ENCODE peak calls at places on chromosomes 6 and 20, in six cellular contexts. W is A549, D is right lobe of liver, R is AG04449, Z is AG10803, U is foreskin fibroblast. N is an unnamed sample.

GRCh38 chr20:61835301-61835700 is 230.4 kb downstream of the TAF4 start:
- DNase-seq in W (no peak), D (no peak), R (no peak), Z (peak; percentile 41), U (no peak), N (no peak)

GRCh38 chr20:40868568-40869223 is 159.9 kb upstream of the TOP1 start:
- DNase-seq in W (no peak), D (no peak), R (no peak), Z (peak; percentile 71), U (peak; percentile 88), N (peak; percentile 67)

GRCh38 chr6:722077-722524 is 29.2 kb upstream of the EXOC2 start:
- DNase-seq in W (peak; percentile 79), D (peak; percentile 68), R (peak; percentile 29), Z (peak; percentile 75), U (peak; percentile 95), N (peak; percentile 92)

GRCh38 chr6:33949877-33950831 is 146.4 kb upstream of the MLN start:
- DNase-seq in W (no peak), D (no peak), R (no peak), Z (no peak), U (no peak), N (no peak)

GRCh38 chr6:133964052-133964451 is 11.0 kb downstream of the TBPL1 start:
- DNase-seq in W (no peak), D (no peak), R (peak; percentile 55), Z (peak; percentile 35), U (peak; percentile 35), N (peak; percentile 58)

GRCh38 chr20:23331450-23331849 is 19.1 kb upstream of the NXT1 start:
- DNase-seq in W (no peak), D (no peak), R (no peak), Z (no peak), U (no peak), N (no peak)

GRCh38 chr6:72132425-72132824 is 246.1 kb downstream of the RIMS1 start:
- DNase-seq in W (no peak), D (no peak), R (no peak), Z (no peak), U (no peak), N (no peak)

GRCh38 chr20:59829415-59830106 is 103.9 kb downstream of the SYCP2 start:
- DNase-seq in W (no peak), D (no peak), R (no peak), Z (no peak), U (no peak), N (no peak)

GRCh38 chr6:21070620-21071019 is 522.9 kb upstream of the SOX4 start:
- DNase-seq in W (no peak), D (no peak), R (no peak), Z (no peak), U (no peak), N (no peak)

GRCh38 chr6:161273356-161273751 is 507 bp downstream of the AGPAT4 start:
- DNase-seq in W (no peak), D (no peak), R (no peak), Z (peak; percentile 52), U (peak; percentile 54), N (peak; percentile 68)

GRCh38 chr6:99711302-99711701 is 104.7 kb downstream of the PRDM13 start:
- DNase-seq in W (no peak), D (no peak), R (no peak), Z (no peak), U (no peak), N (no peak)

GRCh38 chr20:48945840-48946514 is 24.5 kb downstream of the ARFGEF2 start:
- DNase-seq in W (peak; percentile 33), D (no peak), R (no peak), Z (peak; percentile 30), U (peak; percentile 33), N (peak; percentile 70)

GRCh38 chr6:137044366-137045220 is at the start of gene IL20RA:
- DNase-seq in W (no peak), D (peak; percentile 48), R (no peak), Z (no peak), U (peak; percentile 39), N (peak; percentile 4)

GRCh38 chr20:32779500-32780215 is 17.5 kb downstream of the DNMT3B start:
- DNase-seq in W (no peak), D (no peak), R (no peak), Z (no peak), U (no peak), N (no peak)

GRCh38 chr20:63774348-63774735 is 34.8 kb downstream of the SLC2A4RG start:
- DNase-seq in W (no peak), D (no peak), R (no peak), Z (no peak), U (peak; percentile 15), N (no peak)

GRCh38 chr6:34523441-34524206 is 32.5 kb downstream of the SPDEF start:
- DNase-seq in W (no peak), D (no peak), R (no peak), Z (no peak), U (no peak), N (no peak)

GRCh38 chr6:146545608-146546007 is 2.0 kb downstream of the RAB32 start:
- DNase-seq in W (no peak), D (no peak), R (no peak), Z (peak; percentile 88), U (peak; percentile 75), N (peak; percentile 89)

GRCh38 chr20:2804041-2804828 is 3.8 kb upstream of the CPXM1 start:
- DNase-seq in W (no peak), D (no peak), R (no peak), Z (no peak), U (no peak), N (no peak)

GRCh38 chr6:158798311-158798710 is 20.9 kb downstream of the EZR start:
- DNase-seq in W (no peak), D (no peak), R (no peak), Z (no peak), U (no peak), N (no peak)

GRCh38 chr6:142011775-142012174 is 121.0 kb upstream of the GJE1 start:
- DNase-seq in W (no peak), D (no peak), R (no peak), Z (no peak), U (no peak), N (no peak)

GRCh38 chr6:64428186-64428585 is 792.6 kb downstream of the PHF3 start:
- DNase-seq in W (no peak), D (no peak), R (no peak), Z (no peak), U (no peak), N (peak; percentile 0)

GRCh38 chr6:7261030-7261841 is 51.8 kb downstream of the SSR1 start:
- DNase-seq in W (peak; percentile 75), D (peak; percentile 90), R (no peak), Z (peak; percentile 77), U (peak; percentile 95), N (peak; percentile 81)
- H3K4me3 ChIP-seq in W (peak overlapping the region; percentile 56), D (peak overlapping the region; percentile 41), R (peak overlapping the region; percentile 77), Z (peak overlapping the region; percentile 87), U (peak overlapping the region; percentile 84), N (peak overlapping the region; percentile 81)

DNA sequence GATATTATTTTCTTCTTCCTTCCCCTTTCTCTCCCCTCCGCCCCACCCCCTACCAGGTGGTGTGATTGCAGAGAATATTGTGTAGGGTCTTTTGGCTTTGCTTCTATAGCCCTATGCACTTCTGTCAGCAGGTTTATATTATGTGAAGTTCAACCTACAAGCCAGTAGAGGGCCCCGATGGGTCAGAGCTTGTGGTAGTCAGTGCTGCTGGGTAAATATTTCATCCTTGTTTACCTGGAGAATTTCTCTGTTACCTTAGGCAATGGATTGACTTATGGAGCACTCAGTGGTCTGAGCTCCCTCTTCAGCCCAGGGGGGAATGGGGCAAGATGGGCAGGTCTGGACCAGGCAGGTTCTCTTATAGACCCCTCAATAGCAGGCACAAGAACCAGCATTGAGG is 720.9 kb downstream of the GRIK2 start:
- DNase-seq in W (peak; percentile 1), D (no peak), R (no peak), Z (no peak), U (no peak), N (no peak)
- TF ChIP-seq CTCF in W (no peak), D (peak; percentile 21), R (no peak), Z (no peak), U (no peak), N (no peak)

GRCh38 chr6:24778121-24778520 is 3.4 kb downstream of the GMNN start:
- DNase-seq in W (no peak), D (no peak), R (no peak), Z (no peak), U (no peak), N (no peak)
- H3K4me3 ChIP-seq in W (no peak overlapping the region), D (no peak overlapping the region), R (no peak overlapping the region), Z (no peak overlapping the region), U (no peak overlapping the region), N (no peak overlapping the region)

DNA sequence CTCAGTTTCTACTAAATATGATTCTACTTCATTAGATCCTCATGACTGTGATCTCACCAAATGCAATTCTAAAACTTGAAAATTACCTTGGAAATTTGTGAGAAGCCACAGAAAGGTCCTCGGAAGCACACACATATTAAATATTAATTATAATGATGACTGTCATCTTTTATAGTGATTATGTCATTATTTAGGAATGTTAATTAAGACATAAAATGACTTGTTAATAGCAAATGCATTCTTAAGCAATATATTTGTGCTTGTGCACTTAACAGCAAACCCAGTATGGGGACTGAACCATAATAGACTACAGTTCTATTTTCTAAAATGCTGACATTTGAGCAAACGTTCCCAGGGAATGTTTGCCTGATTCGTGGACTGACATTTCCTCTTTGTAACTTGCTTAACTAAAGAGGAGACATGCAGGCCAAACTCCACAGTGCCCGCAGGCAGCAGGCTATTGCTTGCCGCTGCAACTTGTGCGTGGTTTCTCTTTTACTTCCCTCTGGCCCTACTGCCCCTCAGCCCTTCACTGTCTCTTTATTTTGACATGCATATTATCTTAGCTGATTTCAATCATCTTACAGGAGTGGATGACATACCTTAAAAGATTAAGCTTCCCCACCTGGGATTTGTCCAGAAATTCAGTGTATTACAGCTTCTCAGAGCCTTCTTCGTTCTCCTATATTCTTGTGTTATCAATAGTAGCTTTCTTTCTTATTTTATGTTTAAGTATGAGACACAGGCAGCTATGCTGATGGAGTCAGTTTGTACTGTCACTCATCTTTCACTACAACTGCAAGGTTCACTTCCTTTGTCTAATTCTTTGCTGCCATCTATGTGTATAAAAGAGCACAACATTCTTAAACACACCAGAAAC is 141.5 kb downstream of the GMDS start:
- DNase-seq in W (peak; percentile 59), D (peak; percentile 59), R (no peak), Z (peak; percentile 54), U (peak; percentile 59), N (peak; percentile 27)
- TF ChIP-seq CTCF in W (peak; percentile 58), D (peak; percentile 56), R (peak; percentile 40), Z (peak; percentile 78), U (peak; percentile 49), N (peak; percentile 50)

DNA sequence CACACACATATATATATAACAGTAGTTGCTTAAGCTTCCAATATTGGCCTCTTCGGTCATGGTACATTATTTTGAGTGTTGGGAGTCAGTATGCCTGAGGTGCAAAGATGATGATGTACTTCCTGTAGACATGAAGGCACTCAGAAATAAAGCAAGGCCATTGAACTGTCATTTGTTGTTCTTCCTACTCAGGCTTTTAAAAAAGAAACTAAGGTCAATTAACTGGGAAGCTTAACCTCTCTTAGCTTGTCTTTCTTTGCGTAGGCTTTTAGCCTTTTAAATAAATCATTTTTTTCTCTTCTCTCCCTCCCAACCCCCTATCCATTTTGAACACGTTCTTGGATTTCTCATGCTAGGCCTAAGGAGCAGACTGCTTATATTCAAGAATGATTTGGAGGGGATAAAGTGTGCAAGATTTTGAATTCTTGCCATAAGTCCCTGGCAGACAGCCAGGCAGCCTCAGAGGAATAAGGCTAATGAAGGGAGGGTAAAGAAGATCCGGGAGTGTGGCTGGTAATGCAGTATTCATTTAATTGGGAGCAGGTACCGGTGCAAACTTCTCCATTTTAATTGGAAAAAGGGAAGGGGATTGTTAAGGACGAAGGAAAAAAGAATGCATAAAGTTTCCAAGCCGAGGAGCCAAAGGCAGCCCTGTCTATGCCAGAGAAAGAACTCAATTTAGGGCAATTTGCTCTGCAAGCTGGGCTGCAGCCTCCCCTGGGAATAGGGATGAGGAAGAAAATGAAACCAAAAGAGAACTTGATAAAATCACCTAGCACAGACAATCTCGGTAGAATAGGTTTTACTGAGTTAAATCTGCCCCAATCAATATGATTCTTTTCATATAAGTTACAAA is 343.8 kb upstream of the MMS22L start:
- DNase-seq in W (no peak), D (no peak), R (no peak), Z (peak; percentile 35), U (peak; percentile 0), N (peak; percentile 0)
- H3K4me3 ChIP-seq in W (no peak overlapping the region), D (no peak overlapping the region), R (peak overlapping the region; percentile 33), Z (peak overlapping the region; percentile 8), U (peak overlapping the region; percentile 16), N (no peak overlapping the region)